ENCODE peak calls at places on chromosome 1, in six cellular contexts. One of them, this sample, is unnamed.

GRCh38 chr1:156705918-156706646 is 699 bp upstream of the CRABP2 start:
- DNase-seq in ovary: peak
- DNase-seq in neural crest cell: peak
- DNase-seq in fibroblast of lung: peak
- DNase-seq in left lung: no peak
- DNase-seq in heart right ventricle: peak
- DNase-seq in this sample: peak

GRCh38 chr1:234533034-234533571 is 54.1 kb upstream of the TARBP1 start:
- DNase-seq in neural crest cell: no peak
- DNase-seq in left lung: no peak
- DNase-seq in heart right ventricle: peak
- DNase-seq in fibroblast of lung: peak
- DNase-seq in ovary: peak
- DNase-seq in this sample: no peak

GRCh38 chr1:9066945-9067807 is 2.3 kb downstream of the SLC2A5 start:
- DNase-seq in fibroblast of lung: peak
- DNase-seq in left lung: no peak
- DNase-seq in heart right ventricle: peak
- DNase-seq in ovary: peak
- DNase-seq in neural crest cell: no peak
- DNase-seq in this sample: peak

GRCh38 chr1:227486559-227486958 is 76.8 kb upstream of the ZNF678 start:
- DNase-seq in left lung: no peak
- DNase-seq in ovary: no peak
- DNase-seq in heart right ventricle: no peak
- DNase-seq in neural crest cell: no peak
- DNase-seq in fibroblast of lung: no peak
- DNase-seq in this sample: no peak

GRCh38 chr1:183694035-183694434 is 40.9 kb upstream of the APOBEC4 start:
- DNase-seq in neural crest cell: no peak
- DNase-seq in ovary: no peak
- DNase-seq in fibroblast of lung: no peak
- DNase-seq in heart right ventricle: no peak
- DNase-seq in left lung: no peak
- DNase-seq in this sample: no peak

GRCh38 chr1:52659851-52660596 is 27.1 kb downstream of the SHISAL2A start:
- DNase-seq in fibroblast of lung: no peak
- DNase-seq in heart right ventricle: no peak
- DNase-seq in neural crest cell: no peak
- DNase-seq in ovary: no peak
- DNase-seq in left lung: no peak
- DNase-seq in this sample: no peak

GRCh38 chr1:164337885-164338284 is 221.1 kb upstream of the PBX1 start:
- DNase-seq in ovary: no peak
- DNase-seq in left lung: no peak
- DNase-seq in neural crest cell: no peak
- DNase-seq in fibroblast of lung: peak
- DNase-seq in heart right ventricle: no peak
- DNase-seq in this sample: no peak

GRCh38 chr1:160064164-160064563 is 5.8 kb downstream of the KCNJ10 start:
- DNase-seq in fibroblast of lung: no peak
- DNase-seq in left lung: no peak
- DNase-seq in heart right ventricle: no peak
- DNase-seq in neural crest cell: no peak
- DNase-seq in ovary: no peak
- DNase-seq in this sample: no peak

GRCh38 chr1:203166192-203166940 is 9.3 kb downstream of the MYBPH start:
- DNase-seq in ovary: no peak
- DNase-seq in heart right ventricle: no peak
- DNase-seq in neural crest cell: no peak
- DNase-seq in fibroblast of lung: no peak
- DNase-seq in left lung: no peak
- DNase-seq in this sample: no peak

GRCh38 chr1:27623327-27624212 is 11.4 kb downstream of the FGR start:
- DNase-seq in fibroblast of lung: no peak
- DNase-seq in ovary: no peak
- DNase-seq in neural crest cell: no peak
- DNase-seq in left lung: peak
- DNase-seq in heart right ventricle: no peak
- DNase-seq in this sample: no peak

GRCh38 chr1:34985063-34985770 is at the start of gene TMEM35B:
- DNase-seq in heart right ventricle: peak
- DNase-seq in fibroblast of lung: peak
- DNase-seq in neural crest cell: peak
- DNase-seq in left lung: peak
- DNase-seq in ovary: peak
- DNase-seq in this sample: peak
- TF ChIP-seq CTCF in heart right ventricle: no peak
- TF ChIP-seq CTCF in fibroblast of lung: no peak
- TF ChIP-seq CTCF in neural crest cell: no peak
- TF ChIP-seq CTCF in left lung: no peak
- TF ChIP-seq CTCF in ovary: no peak
- TF ChIP-seq CTCF in this sample: no peak

GRCh38 chr1:240092301-240093119 is 827 bp downstream of the FMN2 start:
- DNase-seq in neural crest cell: peak
- DNase-seq in ovary: peak
- DNase-seq in fibroblast of lung: peak
- DNase-seq in left lung: peak
- DNase-seq in heart right ventricle: no peak
- DNase-seq in this sample: no peak
- TF ChIP-seq CTCF in neural crest cell: peak
- TF ChIP-seq CTCF in ovary: no peak
- TF ChIP-seq CTCF in fibroblast of lung: no peak
- TF ChIP-seq CTCF in left lung: no peak
- TF ChIP-seq CTCF in heart right ventricle: no peak
- TF ChIP-seq CTCF in this sample: no peak

GRCh38 chr1:215891266-215891665 is 324.2 kb downstream of the KCTD3 start:
- DNase-seq in fibroblast of lung: no peak
- DNase-seq in heart right ventricle: no peak
- DNase-seq in neural crest cell: no peak
- DNase-seq in ovary: no peak
- DNase-seq in left lung: no peak
- DNase-seq in this sample: no peak

GRCh38 chr1:215887618-215888017 is 320.5 kb downstream of the KCTD3 start:
- DNase-seq in neural crest cell: no peak
- DNase-seq in fibroblast of lung: no peak
- DNase-seq in left lung: no peak
- DNase-seq in heart right ventricle: no peak
- DNase-seq in ovary: no peak
- DNase-seq in this sample: no peak

GRCh38 chr1:215891673-215892072 is 324.6 kb downstream of the KCTD3 start:
- DNase-seq in left lung: no peak
- DNase-seq in neural crest cell: no peak
- DNase-seq in fibroblast of lung: no peak
- DNase-seq in ovary: no peak
- DNase-seq in heart right ventricle: no peak
- DNase-seq in this sample: no peak

GRCh38 chr1:215890438-215890837 is 323.3 kb downstream of the KCTD3 start:
- DNase-seq in heart right ventricle: no peak
- DNase-seq in ovary: no peak
- DNase-seq in fibroblast of lung: no peak
- DNase-seq in left lung: no peak
- DNase-seq in neural crest cell: no peak
- DNase-seq in this sample: no peak

DNA sequence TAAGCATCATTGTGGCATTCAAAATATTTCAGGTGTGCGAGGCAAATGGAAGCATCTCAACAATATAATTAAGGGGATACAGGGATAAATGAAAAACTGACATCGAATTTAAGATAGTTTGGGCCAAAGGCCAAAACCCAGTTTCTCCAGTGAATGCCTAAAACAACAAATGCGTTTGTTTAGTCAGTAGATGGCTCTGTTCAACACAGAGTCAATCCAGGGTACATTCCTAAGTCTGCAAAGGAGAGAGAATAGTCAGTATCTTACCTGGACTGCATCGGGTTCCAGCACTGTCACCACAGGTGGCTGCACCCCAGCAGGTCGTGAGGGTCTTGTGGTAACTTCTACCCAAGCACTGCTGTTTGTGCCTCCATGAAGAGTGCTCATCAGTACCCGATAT is 321.1 kb downstream of the KCTD3 start:
- DNase-seq in heart right ventricle: no peak
- DNase-seq in left lung: no peak
- DNase-seq in fibroblast of lung: no peak
- DNase-seq in neural crest cell: no peak
- DNase-seq in ovary: no peak
- DNase-seq in this sample: no peak
- TF ChIP-seq CTCF in heart right ventricle: no peak
- TF ChIP-seq CTCF in left lung: no peak
- TF ChIP-seq CTCF in fibroblast of lung: no peak
- TF ChIP-seq CTCF in neural crest cell: no peak
- TF ChIP-seq CTCF in ovary: no peak
- TF ChIP-seq CTCF in this sample: no peak

GRCh38 chr1:18314399-18314798 is 166.3 kb upstream of the KLHDC7A start:
- DNase-seq in fibroblast of lung: no peak
- DNase-seq in left lung: no peak
- DNase-seq in heart right ventricle: no peak
- DNase-seq in ovary: no peak
- DNase-seq in neural crest cell: no peak
- DNase-seq in this sample: no peak

GRCh38 chr1:18319099-18319498 is 161.6 kb upstream of the KLHDC7A start:
- DNase-seq in fibroblast of lung: no peak
- DNase-seq in heart right ventricle: no peak
- DNase-seq in left lung: no peak
- DNase-seq in ovary: no peak
- DNase-seq in neural crest cell: no peak
- DNase-seq in this sample: no peak

GRCh38 chr1:18313523-18313922 is 167.2 kb upstream of the KLHDC7A start:
- DNase-seq in fibroblast of lung: no peak
- DNase-seq in ovary: no peak
- DNase-seq in left lung: no peak
- DNase-seq in heart right ventricle: no peak
- DNase-seq in neural crest cell: no peak
- DNase-seq in this sample: no peak

GRCh38 chr1:18315449-18315848 is 165.3 kb upstream of the KLHDC7A start:
- DNase-seq in neural crest cell: no peak
- DNase-seq in left lung: no peak
- DNase-seq in ovary: no peak
- DNase-seq in fibroblast of lung: no peak
- DNase-seq in heart right ventricle: no peak
- DNase-seq in this sample: no peak

DNA sequence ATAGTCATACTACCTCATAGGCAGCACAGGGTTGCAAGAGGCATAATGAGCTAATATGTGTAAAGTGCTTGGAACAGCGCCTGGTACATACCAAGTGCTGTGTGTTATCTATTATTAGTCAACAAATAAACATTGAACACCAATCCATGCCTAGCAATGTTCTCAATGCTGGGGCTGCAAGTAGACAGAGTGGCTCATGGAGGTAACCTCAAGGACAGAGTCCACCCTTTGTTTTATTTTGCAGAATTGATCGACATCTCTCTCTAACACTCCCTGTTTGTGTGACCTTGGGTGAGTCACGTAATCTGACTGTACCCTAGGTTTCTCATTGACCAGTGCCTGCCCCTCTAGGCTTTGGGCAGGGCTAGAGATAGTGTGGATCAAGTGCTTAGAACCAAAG is 164.0 kb upstream of the KLHDC7A start:
- DNase-seq in fibroblast of lung: no peak
- DNase-seq in neural crest cell: no peak
- DNase-seq in heart right ventricle: no peak
- DNase-seq in left lung: no peak
- DNase-seq in ovary: no peak
- DNase-seq in this sample: no peak
- TF ChIP-seq CTCF in fibroblast of lung: no peak
- TF ChIP-seq CTCF in neural crest cell: no peak
- TF ChIP-seq CTCF in heart right ventricle: no peak
- TF ChIP-seq CTCF in left lung: no peak
- TF ChIP-seq CTCF in ovary: no peak
- TF ChIP-seq CTCF in this sample: no peak

GRCh38 chr1:33219886-33220661 is 36.2 kb upstream of the ZNF362 start:
- DNase-seq in fibroblast of lung: peak
- DNase-seq in left lung: no peak
- DNase-seq in heart right ventricle: no peak
- DNase-seq in ovary: no peak
- DNase-seq in neural crest cell: no peak
- DNase-seq in this sample: no peak
- TF ChIP-seq CTCF in fibroblast of lung: no peak
- TF ChIP-seq CTCF in left lung: no peak
- TF ChIP-seq CTCF in heart right ventricle: no peak
- TF ChIP-seq CTCF in ovary: no peak
- TF ChIP-seq CTCF in neural crest cell: no peak
- TF ChIP-seq CTCF in this sample: no peak

This sample was measured in omental fat pad.